ENCODE peak calls at places on chromosomes 1 and 21, in seven cellular contexts. D is astrocyte of the spinal cord; M is activated gamma-delta T cell; K is iris pigment epithelial cell; U is activated CD8-positive, alpha-beta memory T cell treated with anti-CD3 and anti-CD28 coated beads for 24 hours; O is putamen; Y is HS-27A. X is an unnamed sample.

GRCh38 chr1:182163821-182164223 is 102.3 kb upstream of the ZNF648 start:
- DNase-seq in O (peak), U (no peak), Y (no peak), K (no peak), D (no peak), M (no peak), X (peak)

GRCh38 chr21:42165901-42166300 is 53.0 kb upstream of the ABCG1 start:
- DNase-seq in O (no peak), M (no peak), K (no peak), D (no peak), Y (no peak), U (peak), X (no peak)

GRCh38 chr1:19177811-19178210 is 32.3 kb downstream of the UBR4 start:
- DNase-seq in U (no peak), O (no peak), Y (no peak), M (no peak), K (no peak), D (no peak), X (no peak)

GRCh38 chr1:95035536-95035935 is 37.2 kb downstream of the ALG14 start:
- DNase-seq in M (no peak), K (peak), U (no peak), Y (peak), D (peak), O (no peak), X (no peak)

GRCh38 chr1:62180649-62181048 is 14.0 kb upstream of the L1TD1 start:
- DNase-seq in Y (no peak), D (no peak), O (no peak), K (no peak), U (no peak), M (no peak), X (no peak)

GRCh38 chr21:42755031-42755665 is 101.7 kb downstream of the PDE9A start:
- DNase-seq in Y (no peak), O (no peak), U (no peak), M (no peak), K (no peak), D (no peak), X (no peak)

GRCh38 chr1:47618830-47619229 is 181.0 kb downstream of the FOXD2 start:
- DNase-seq in M (no peak), U (no peak), O (no peak), D (no peak), K (no peak), Y (no peak), X (no peak)

GRCh38 chr1:238672262-238672661 is 714.1 kb upstream of the CHRM3 start:
- DNase-seq in K (no peak), O (no peak), M (no peak), Y (no peak), D (no peak), U (no peak), X (no peak)

GRCh38 chr21:16330340-16331319 is 600.8 kb downstream of the USP25 start:
- DNase-seq in Y (peak), O (peak), M (no peak), K (peak), U (no peak), D (peak), X (no peak)

GRCh38 chr1:178881950-178882349 is 11.1 kb upstream of the ANGPTL1 start:
- DNase-seq in K (no peak), O (no peak), M (no peak), U (no peak), Y (no peak), D (no peak), X (no peak)

GRCh38 chr1:245148069-245148468 is 6.7 kb upstream of the KIF26B start:
- DNase-seq in M (no peak), O (no peak), K (no peak), U (no peak), D (no peak), Y (no peak), X (no peak)

GRCh38 chr1:21736876-21737275 is 46.1 kb downstream of the USP48 start:
- DNase-seq in M (no peak), O (no peak), K (no peak), D (no peak), U (no peak), Y (no peak), X (no peak)

GRCh38 chr1:240122639-240123604 is 31.2 kb downstream of the FMN2 start:
- DNase-seq in K (peak), U (no peak), Y (no peak), M (no peak), O (peak), D (peak), X (no peak)

GRCh38 chr1:234845097-234845660 is 235.2 kb upstream of the IRF2BP2 start:
- DNase-seq in D (peak), K (peak), Y (no peak), O (no peak), M (no peak), U (no peak), X (no peak)

GRCh38 chr1:204408074-204408507 is 3.5 kb downstream of the PPP1R15B start:
- DNase-seq in M (no peak), U (peak), Y (no peak), K (peak), D (peak), O (peak), X (peak)

GRCh38 chr1:244041475-244042100 is 9.5 kb upstream of the ZBTB18 start:
- DNase-seq in M (no peak), K (no peak), U (no peak), Y (no peak), D (no peak), O (no peak), X (no peak)

GRCh38 chr1:234564035-234565029 is 45.6 kb downstream of the IRF2BP2 start:
- DNase-seq in M (no peak), O (peak), D (peak), U (peak), K (peak), Y (no peak), X (no peak)

GRCh38 chr1:156615946-156616345 is 3.3 kb upstream of the HAPLN2 start:
- DNase-seq in K (no peak), U (no peak), M (no peak), O (no peak), Y (no peak), D (no peak), X (no peak)

GRCh38 chr1:101174722-101175121 is 62.1 kb upstream of the S1PR1 start:
- DNase-seq in O (no peak), U (no peak), M (no peak), K (peak), D (peak), Y (peak), X (no peak)

GRCh38 chr1:5901841-5902240 is 90.4 kb downstream of the NPHP4 start:
- DNase-seq in K (no peak), D (no peak), Y (no peak), O (no peak), U (no peak), M (no peak), X (no peak)

GRCh38 chr1:175015243-175015642 is 8.0 kb downstream of the MRPS14 start:
- DNase-seq in M (no peak), D (peak), O (no peak), Y (no peak), U (no peak), K (peak), X (no peak)

GRCh38 chr1:11198851-11199628 is 9.9 kb downstream of the ANGPTL7 start:
- DNase-seq in O (peak), K (no peak), U (no peak), D (no peak), Y (no peak), M (no peak), X (no peak)

GRCh38 chr1:154955039-154955717 is 721 bp downstream of the PBXIP1 start:
- DNase-seq in D (peak), U (peak), Y (no peak), K (peak), O (peak), M (no peak), X (peak)

GRCh38 chr1:51870603-51871350 is 7.8 kb downstream of the NRDC start:
- DNase-seq in O (no peak), D (no peak), U (no peak), Y (no peak), K (no peak), M (no peak), X (no peak)

GRCh38 chr21:17699524-17700189 is 87.0 kb upstream of the BTG3 start:
- DNase-seq in O (no peak), M (no peak), U (no peak), D (no peak), K (no peak), Y (no peak), X (no peak)

X was measured in psoas muscle.